ENCODE peak calls at places on chromosomes 12 and 14, in five cellular contexts. X is heart right ventricle, C is kidney epithelial cell, J is HCT116, F is lower leg skin. B is an unnamed sample.

GRCh38 chr12:106978035-106978800 is 8.7 kb downstream of the MTERF2 start:
- DNase-seq in X (peak), F (no peak), C (no peak), J (no peak), B (no peak)

GRCh38 chr14:22549981-22550670 is 38.9 kb downstream of the DAD1 start:
- DNase-seq in X (no peak), J (no peak), C (no peak), F (no peak), B (no peak)

GRCh38 chr14:64201296-64201695 is 92.9 kb downstream of the ESR2 start:
- DNase-seq in C (no peak), X (no peak), F (no peak), J (no peak), B (no peak)

GRCh38 chr12:90076851-90077319 is 368.2 kb upstream of the ATP2B1 start:
- DNase-seq in F (no peak), J (no peak), X (no peak), C (no peak), B (no peak)

GRCh38 chr14:69460093-69460701 is 24.3 kb upstream of the PLEKHD1 start:
- DNase-seq in C (peak), F (peak), J (peak), X (peak), B (peak)

GRCh38 chr12:701896-702539 is 38.8 kb upstream of the NINJ2 start:
- DNase-seq in C (no peak), J (no peak), X (no peak), F (no peak), B (no peak)

GRCh38 chr14:28344381-28344780 is 422.2 kb upstream of the FOXG1 start:
- DNase-seq in J (no peak), X (no peak), C (peak), F (no peak), B (no peak)

GRCh38 chr14:99183311-99183710 is 88.7 kb downstream of the BCL11B start:
- DNase-seq in X (no peak), J (no peak), F (no peak), C (no peak), B (no peak)

GRCh38 chr12:79203103-79203502 is 338.5 kb downstream of the SYT1 start:
- DNase-seq in C (no peak), X (no peak), J (no peak), F (no peak), B (no peak)

GRCh38 chr14:92397140-92397815 is 74.3 kb downstream of the SLC24A4 start:
- DNase-seq in F (no peak), J (peak), X (no peak), C (peak), B (no peak)

DNA sequence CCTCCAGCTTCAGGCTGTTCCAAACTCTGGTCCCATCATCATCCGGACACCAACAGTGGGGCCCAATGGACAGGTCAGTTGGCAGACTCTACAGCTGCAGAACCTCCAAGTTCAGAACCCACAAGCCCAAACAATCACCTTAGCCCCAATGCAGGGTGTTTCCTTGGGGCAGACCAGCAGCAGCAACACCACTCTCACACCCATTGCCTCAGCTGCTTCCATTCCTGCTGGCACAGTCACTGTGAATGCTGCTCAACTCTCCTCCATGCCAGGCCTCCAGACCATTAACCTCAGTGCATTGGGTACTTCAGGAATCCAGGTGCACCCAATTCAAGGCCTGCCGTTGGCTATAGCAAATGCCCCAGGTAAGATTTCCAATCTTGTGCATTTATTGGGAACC is 3.3 kb downstream of the SP1 start:
- DNase-seq in C (no peak), J (no peak), F (no peak), X (no peak), B (no peak)
- TF ChIP-seq CTCF in C (no peak), J (no peak), F (no peak), X (no peak), B (no peak)

GRCh38 chr14:91323671-91324605 is 79.4 kb upstream of the GPR68 start:
- DNase-seq in X (peak), C (no peak), J (peak), F (peak), B (no peak)

GRCh38 chr14:91326514-91326832 is 82.0 kb upstream of the GPR68 start:
- DNase-seq in C (no peak), F (no peak), J (no peak), X (no peak), B (no peak)

GRCh38 chr14:91323031-91323430 is 78.5 kb upstream of the GPR68 start:
- DNase-seq in F (no peak), J (no peak), C (no peak), X (no peak), B (no peak)

GRCh38 chr14:91325211-91325610 is 80.7 kb upstream of the GPR68 start:
- DNase-seq in F (no peak), X (no peak), C (no peak), J (no peak), B (no peak)

DNA sequence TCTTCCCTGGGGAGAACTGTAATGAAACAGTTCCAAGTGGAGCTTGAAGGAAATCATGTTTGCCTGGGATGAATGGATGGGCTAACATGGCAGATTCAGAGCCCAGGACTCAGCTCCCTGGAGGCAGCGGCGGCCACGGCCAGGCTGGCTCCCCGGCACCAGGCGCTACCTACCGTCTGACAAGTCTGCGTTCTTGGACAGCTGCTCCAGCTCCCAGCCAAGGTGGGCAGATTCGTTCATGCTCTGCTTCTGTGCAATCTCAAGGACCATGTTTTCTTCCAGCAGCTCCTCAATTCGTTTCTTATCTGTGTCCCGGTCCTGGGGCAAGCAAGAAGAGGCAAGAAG is 80.1 kb upstream of the GPR68 start:
- DNase-seq in C (no peak), J (no peak), F (no peak), X (no peak), B (no peak)
- H3K4me3 ChIP-seq in C (no peak), J (no peak), F (no peak), X (peak), B (no peak)

DNA sequence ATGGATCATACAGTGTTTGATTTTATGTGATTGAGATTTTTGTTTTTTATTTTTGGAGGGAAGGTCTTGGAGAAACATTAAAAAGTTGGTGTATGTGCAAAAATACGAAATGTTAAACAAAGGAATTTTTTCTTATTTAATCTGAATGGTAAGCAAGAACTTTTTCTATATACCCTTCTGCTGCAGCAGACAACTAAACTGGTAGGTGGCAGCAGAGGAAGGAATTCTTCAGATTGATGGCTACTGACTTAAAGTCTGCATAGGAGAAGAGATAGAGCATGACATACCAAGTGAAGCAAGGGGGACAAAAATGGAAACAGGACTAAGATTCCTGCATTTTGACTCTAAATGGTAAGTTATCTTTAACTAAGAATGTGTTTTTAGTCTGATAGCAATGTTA is 42.0 kb upstream of the A2ML1 start:
- DNase-seq in X (no peak), J (peak), F (no peak), C (no peak), B (peak)
- TF ChIP-seq CTCF in X (peak), J (peak), F (no peak), C (peak), B (peak)

GRCh38 chr12:12609692-12610091 is 2.0 kb upstream of the CREBL2 start:
- DNase-seq in J (no peak), X (no peak), F (no peak), C (no peak), B (no peak)

GRCh38 chr12:12612403-12612802 is 727 bp downstream of the CREBL2 start:
- DNase-seq in F (no peak), C (peak), X (peak), J (no peak), B (peak)

GRCh38 chr12:12608557-12608957 is 3.1 kb upstream of the CREBL2 start:
- DNase-seq in F (no peak), C (no peak), J (no peak), X (no peak), B (no peak)

GRCh38 chr12:12611512-12612306 is at the start of gene CREBL2:
- DNase-seq in F (peak), C (peak), X (peak), J (peak), B (peak)

DNA sequence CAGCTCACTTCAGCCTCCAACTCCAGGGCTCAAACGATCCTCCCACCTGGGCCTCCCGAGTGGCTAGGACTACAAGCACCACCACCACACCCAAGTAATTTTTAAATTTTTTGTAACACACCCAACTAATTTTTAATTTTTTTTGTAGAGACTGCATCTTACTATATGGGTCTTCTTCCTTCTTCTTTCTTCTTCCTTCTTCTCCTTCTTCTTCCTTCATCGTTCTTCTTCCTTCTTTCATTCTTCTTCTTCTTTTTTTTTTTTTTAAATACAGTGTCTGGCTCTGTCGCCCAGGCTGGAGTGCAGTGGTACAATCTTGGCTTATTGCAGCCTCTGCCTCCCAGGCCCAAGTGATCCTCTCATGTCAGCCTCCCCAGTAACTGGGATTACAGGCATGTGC is 965 bp upstream of the CREBL2 start:
- DNase-seq in X (no peak), C (no peak), J (no peak), F (no peak), B (no peak)
- H3K4me3 ChIP-seq in X (peak), C (no peak), J (peak), F (no peak), B (no peak)

DNA sequence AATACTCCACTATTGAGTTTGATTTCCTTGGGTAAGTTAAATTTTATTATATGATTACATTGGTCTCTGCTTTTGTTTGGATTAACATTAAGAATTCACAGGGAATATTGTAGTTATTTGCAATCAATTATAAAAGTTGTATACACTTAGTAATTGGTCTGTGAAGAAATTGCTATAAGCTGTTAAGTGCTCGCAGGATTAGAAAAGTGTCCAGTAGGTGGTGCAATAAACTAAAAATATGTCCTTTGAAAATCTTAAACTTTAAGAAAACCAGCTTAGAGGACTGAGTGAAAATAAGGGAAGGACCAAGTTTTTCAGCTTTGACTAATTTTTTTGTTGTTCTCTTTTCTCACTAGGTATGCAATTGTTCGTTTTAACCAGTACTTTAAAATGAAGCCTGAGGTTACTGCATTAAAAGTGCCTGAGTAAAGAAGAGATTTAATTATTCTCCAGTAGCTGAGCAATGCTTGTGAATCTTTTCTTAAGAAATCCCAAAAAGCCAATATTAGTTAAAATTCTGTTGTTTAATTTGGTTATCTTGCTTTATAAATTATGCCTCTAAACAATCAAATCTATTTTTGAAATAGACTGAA is 59.7 kb downstream of the ETNK1 start:
- DNase-seq in F (no peak), C (no peak), X (no peak), J (peak), B (no peak)
- TF ChIP-seq CTCF in F (no peak), C (peak), X (peak), J (peak), B (peak)

GRCh38 chr14:102544034-102544744 is 34.6 kb upstream of the ANKRD9 start:
- DNase-seq in X (no peak), J (no peak), F (no peak), C (no peak), B (no peak)
- H3K4me3 ChIP-seq in X (peak), J (no peak), F (no peak), C (no peak), B (no peak)

DNA sequence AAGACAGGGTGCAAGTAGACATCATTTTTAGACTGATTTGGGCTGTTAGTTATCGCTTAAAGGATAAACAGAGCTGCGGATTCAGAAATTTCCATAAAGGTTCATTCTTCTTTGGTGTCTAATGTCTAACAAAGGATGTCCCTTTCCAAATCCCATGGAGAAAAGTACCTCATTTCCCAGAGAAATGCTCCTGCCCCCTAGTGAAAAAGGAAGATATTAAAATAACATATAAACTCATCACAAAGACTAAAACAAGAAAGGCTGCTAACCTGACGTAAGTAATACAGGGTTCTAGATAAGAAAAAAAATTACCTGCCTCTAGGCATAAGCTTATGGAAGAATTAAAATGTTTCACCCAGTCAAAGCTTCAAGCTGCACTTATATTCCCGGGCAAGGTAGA is 22.8 kb downstream of the ARMH4 start:
- DNase-seq in C (no peak), X (no peak), F (no peak), J (no peak), B (no peak)
- TF ChIP-seq CTCF in C (no peak), X (no peak), F (no peak), J (peak), B (peak)

DNA sequence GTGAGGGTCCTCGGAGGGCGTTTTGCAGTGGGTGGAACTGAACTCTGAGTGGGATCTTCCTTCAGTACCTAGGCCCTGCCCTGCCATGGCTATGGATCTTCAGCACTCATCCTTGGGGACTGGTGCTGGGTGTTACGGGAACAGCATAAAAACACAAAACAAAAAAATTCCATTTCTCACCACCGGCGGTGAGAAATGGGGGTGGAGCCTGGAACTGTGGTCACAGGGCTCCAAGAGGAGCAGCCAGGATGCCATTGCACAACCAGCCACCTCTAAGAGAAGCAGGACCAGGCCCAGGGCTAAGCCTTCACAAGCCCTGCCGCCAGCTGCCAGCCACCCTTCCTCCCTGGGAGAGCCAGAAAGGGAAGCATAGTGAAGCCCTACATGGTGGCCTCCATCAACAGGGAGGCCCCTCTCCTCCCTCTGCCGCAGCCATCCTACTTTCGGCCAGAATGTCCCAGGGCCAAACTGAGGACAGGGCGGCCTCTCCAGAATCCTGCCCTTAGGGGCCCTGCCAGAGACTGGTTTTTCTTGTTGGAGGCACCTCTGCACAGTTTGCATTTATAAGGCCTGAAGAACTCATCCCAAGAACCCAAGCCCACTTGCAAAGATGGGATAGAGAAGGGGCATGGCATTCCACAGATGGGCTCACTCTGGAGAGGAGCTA is 76.5 kb downstream of the VCPKMT start:
- DNase-seq in F (peak), C (no peak), X (no peak), J (no peak), B (no peak)
- H3K4me3 ChIP-seq in F (no peak), C (no peak), X (no peak), J (no peak), B (no peak)

GRCh38 chr12:132472386-132472785 is 17.6 kb upstream of the FBRSL1 start:
- DNase-seq in J (no peak), X (no peak), F (no peak), C (no peak), B (no peak)

GRCh38 chr12:132475304-132476037 is 14.5 kb upstream of the FBRSL1 start:
- DNase-seq in X (no peak), C (no peak), F (no peak), J (no peak), B (no peak)

GRCh38 chr12:132476038-132476414 is 13.9 kb upstream of the FBRSL1 start:
- DNase-seq in C (no peak), J (no peak), X (no peak), F (no peak), B (no peak)

GRCh38 chr12:132476421-132476820 is 13.5 kb upstream of the FBRSL1 start:
- DNase-seq in X (no peak), F (no peak), J (no peak), C (no peak), B (no peak)

DNA sequence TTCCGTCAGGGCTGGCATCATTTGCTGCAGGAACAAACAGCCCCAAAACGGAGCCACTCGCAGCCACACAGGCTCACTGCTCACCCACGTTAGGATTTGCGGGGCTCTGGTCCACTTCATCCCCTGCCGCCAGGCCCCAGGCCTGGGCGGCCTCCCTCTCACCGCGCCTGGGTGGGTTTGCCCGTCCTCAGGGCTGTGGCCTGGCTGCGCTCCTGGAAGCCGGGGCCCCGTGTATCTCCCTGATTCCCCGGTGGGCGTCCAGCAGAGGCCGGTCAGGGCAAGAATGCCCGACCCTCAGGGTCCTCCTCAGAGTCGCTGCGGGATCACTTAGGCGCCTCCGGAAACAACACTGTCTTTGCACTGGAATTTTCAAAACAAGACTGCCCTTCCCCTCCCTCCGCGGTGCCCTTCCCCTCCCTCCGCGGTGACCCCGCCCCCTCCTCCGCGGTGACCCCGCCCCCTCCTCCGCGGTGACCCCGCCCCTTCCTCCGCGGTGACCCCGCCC is 15.7 kb upstream of the FBRSL1 start:
- DNase-seq in C (no peak), F (no peak), J (no peak), X (no peak), B (no peak)
- TF ChIP-seq CTCF in C (no peak), F (no peak), J (no peak), X (no peak), B (no peak)

GRCh38 chr14:74241611-74242005 is 2.4 kb downstream of the VSX2 start:
- DNase-seq in J (no peak), F (no peak), C (no peak), X (no peak), B (no peak)
- H3K4me3 ChIP-seq in J (no peak), F (no peak), C (no peak), X (peak), B (no peak)